ENCODE peak calls at places on chromosomes 11 and 22, in five cellular contexts. One of them, this sample, is unnamed.
A peak's percentile ranks its signal among the peaks of the same experiment; 100 is the strongest.

GRCh38 chr11:61589961-61590360 is 9.1 kb upstream of the SYT7 start:
- DNase-seq in osteoblast: no peak
- DNase-seq in mammary epithelial cell: peak; percentile 67
- DNase-seq in GM06990: no peak
- DNase-seq in AG04449: no peak
- DNase-seq in this sample: no peak

GRCh38 chr22:44159230-44159629 is 21.5 kb upstream of the PARVG start:
- DNase-seq in GM06990: no peak
- DNase-seq in osteoblast: no peak
- DNase-seq in mammary epithelial cell: no peak
- DNase-seq in AG04449: no peak
- DNase-seq in this sample: no peak

GRCh38 chr11:130308059-130308458 is 6.7 kb downstream of the ZBTB44 start:
- DNase-seq in GM06990: no peak
- DNase-seq in mammary epithelial cell: no peak
- DNase-seq in AG04449: no peak
- DNase-seq in osteoblast: no peak
- DNase-seq in this sample: no peak

GRCh38 chr11:128409476-128409875 is 177.9 kb downstream of the ETS1 start:
- DNase-seq in mammary epithelial cell: peak; percentile 87
- DNase-seq in AG04449: peak; percentile 45
- DNase-seq in osteoblast: no peak
- DNase-seq in GM06990: no peak
- DNase-seq in this sample: no peak

GRCh38 chr22:33000342-33001280 is 57.6 kb downstream of the SYN3 start:
- DNase-seq in osteoblast: peak; percentile 87
- DNase-seq in GM06990: peak; percentile 23
- DNase-seq in AG04449: no peak
- DNase-seq in mammary epithelial cell: peak; percentile 44
- DNase-seq in this sample: peak; percentile 51

GRCh38 chr22:27474711-27475547 is 326.6 kb downstream of the MN1 start:
- DNase-seq in GM06990: no peak
- DNase-seq in AG04449: peak; percentile 71
- DNase-seq in osteoblast: peak; percentile 82
- DNase-seq in mammary epithelial cell: peak; percentile 100
- DNase-seq in this sample: no peak

GRCh38 chr11:22341582-22341919 is 3.4 kb downstream of the SLC17A6 start:
- DNase-seq in osteoblast: no peak
- DNase-seq in mammary epithelial cell: no peak
- DNase-seq in GM06990: no peak
- DNase-seq in AG04449: no peak
- DNase-seq in this sample: no peak

GRCh38 chr11:1271406-1271805 is 38.0 kb downstream of the TOLLIP start:
- DNase-seq in osteoblast: no peak
- DNase-seq in AG04449: no peak
- DNase-seq in mammary epithelial cell: no peak
- DNase-seq in GM06990: no peak
- DNase-seq in this sample: no peak

GRCh38 chr11:112630496-112630895 is 330.7 kb upstream of the NCAM1 start:
- DNase-seq in AG04449: no peak
- DNase-seq in osteoblast: no peak
- DNase-seq in GM06990: no peak
- DNase-seq in mammary epithelial cell: no peak
- DNase-seq in this sample: no peak

GRCh38 chr11:74988541-74989268 is at the start of gene NEU3:
- DNase-seq in GM06990: peak; percentile 88
- DNase-seq in osteoblast: peak; percentile 92
- DNase-seq in AG04449: no peak
- DNase-seq in mammary epithelial cell: peak; percentile 85
- DNase-seq in this sample: peak; percentile 84

GRCh38 chr11:46237248-46238077 is 40.0 kb upstream of the CREB3L1 start:
- DNase-seq in osteoblast: peak; percentile 96
- DNase-seq in AG04449: no peak
- DNase-seq in mammary epithelial cell: peak; percentile 79
- DNase-seq in GM06990: peak; percentile 53
- DNase-seq in this sample: no peak

GRCh38 chr11:83648610-83649467 is 362.7 kb upstream of the CCDC90B start:
- DNase-seq in AG04449: no peak
- DNase-seq in mammary epithelial cell: no peak
- DNase-seq in GM06990: no peak
- DNase-seq in osteoblast: no peak
- DNase-seq in this sample: no peak

GRCh38 chr11:83521647-83522596 is 235.8 kb upstream of the CCDC90B start:
- DNase-seq in osteoblast: peak; percentile 30
- DNase-seq in mammary epithelial cell: no peak
- DNase-seq in GM06990: no peak
- DNase-seq in AG04449: no peak
- DNase-seq in this sample: no peak

GRCh38 chr11:1568451-1568911 is 3.6 kb downstream of the DUSP8 start:
- DNase-seq in osteoblast: peak; percentile 67
- DNase-seq in AG04449: no peak
- DNase-seq in GM06990: no peak
- DNase-seq in mammary epithelial cell: no peak
- DNase-seq in this sample: peak; percentile 22

GRCh38 chr11:119982517-119983239 is 155.2 kb downstream of the TRIM29 start:
- DNase-seq in AG04449: no peak
- DNase-seq in osteoblast: peak; percentile 65
- DNase-seq in GM06990: no peak
- DNase-seq in mammary epithelial cell: no peak
- DNase-seq in this sample: no peak

GRCh38 chr22:24542641-24543040 is 12.3 kb downstream of the GUCD1 start:
- DNase-seq in GM06990: no peak
- DNase-seq in osteoblast: no peak
- DNase-seq in mammary epithelial cell: no peak
- DNase-seq in AG04449: no peak
- DNase-seq in this sample: no peak

GRCh38 chr11:32137263-32137662 is 46.4 kb downstream of the RCN1 start:
- DNase-seq in GM06990: no peak
- DNase-seq in AG04449: peak; percentile 93
- DNase-seq in osteoblast: peak; percentile 93
- DNase-seq in mammary epithelial cell: peak; percentile 93
- DNase-seq in this sample: no peak

GRCh38 chr11:86800076-86800955 is at the start of gene PRSS23:
- DNase-seq in mammary epithelial cell: peak; percentile 57
- DNase-seq in osteoblast: peak; percentile 95
- DNase-seq in GM06990: no peak
- DNase-seq in AG04449: no peak
- DNase-seq in this sample: no peak

GRCh38 chr11:111514216-111515031 is at the start of gene HOATZ:
- DNase-seq in GM06990: no peak
- DNase-seq in mammary epithelial cell: no peak
- DNase-seq in AG04449: no peak
- DNase-seq in osteoblast: peak; percentile 91
- DNase-seq in this sample: no peak

DNA sequence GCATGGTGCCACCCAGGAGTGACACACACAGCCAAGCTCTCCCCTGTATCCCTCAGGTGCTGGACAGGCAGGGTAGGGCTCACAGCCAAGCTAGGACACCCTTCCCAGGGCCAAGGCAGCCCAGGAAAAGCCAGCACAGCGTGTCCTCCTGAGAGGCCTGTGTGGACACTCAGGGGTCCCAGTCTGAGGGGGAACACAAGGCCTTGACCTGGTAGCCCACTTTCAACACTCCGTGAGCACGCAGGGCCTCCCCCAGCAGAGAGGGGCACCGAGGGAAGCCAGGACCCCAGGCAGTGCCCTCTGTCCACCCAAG is 24.9 kb downstream of the OSBPL5 start:
- DNase-seq in AG04449: no peak
- DNase-seq in GM06990: no peak
- DNase-seq in mammary epithelial cell: no peak
- DNase-seq in osteoblast: no peak
- DNase-seq in this sample: no peak
- TF ChIP-seq CTCF in AG04449: no peak
- TF ChIP-seq CTCF in GM06990: no peak
- TF ChIP-seq CTCF in mammary epithelial cell: no peak
- TF ChIP-seq CTCF in osteoblast: no peak
- TF ChIP-seq CTCF in this sample: no peak

DNA sequence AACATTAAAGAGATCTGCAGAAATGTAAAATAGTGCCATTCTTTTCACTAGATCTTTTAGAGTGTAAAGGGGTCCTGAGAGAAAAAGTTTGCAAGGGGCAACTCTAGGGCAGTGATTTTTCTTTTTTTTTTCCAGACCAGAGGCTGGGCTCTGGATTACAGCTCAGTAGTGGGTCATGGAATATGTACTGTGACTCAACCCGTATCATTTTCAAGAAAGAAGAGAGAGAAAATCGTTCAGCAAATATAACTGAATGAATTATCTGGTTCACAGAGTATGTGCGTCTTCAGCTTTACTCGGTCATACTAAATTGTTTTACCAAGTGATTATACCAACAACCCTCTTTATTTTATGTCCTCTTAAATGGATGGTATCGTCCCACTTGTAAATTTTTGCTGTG is 3.8 kb downstream of the CEP57 start:
- DNase-seq in AG04449: no peak
- DNase-seq in GM06990: no peak
- DNase-seq in mammary epithelial cell: no peak
- DNase-seq in osteoblast: no peak
- DNase-seq in this sample: no peak
- H3K4me3 ChIP-seq in AG04449: no peak overlapping the region
- H3K4me3 ChIP-seq in GM06990: no peak overlapping the region
- H3K4me3 ChIP-seq in mammary epithelial cell: no peak overlapping the region
- H3K4me3 ChIP-seq in osteoblast: no peak overlapping the region
- H3K4me3 ChIP-seq in this sample: no peak overlapping the region

GRCh38 chr22:29723766-29724165 is 4.0 kb downstream of the CABP7 start:
- DNase-seq in AG04449: no peak
- DNase-seq in mammary epithelial cell: no peak
- DNase-seq in GM06990: no peak
- DNase-seq in osteoblast: no peak
- DNase-seq in this sample: no peak
- TF ChIP-seq CTCF in AG04449: no peak
- TF ChIP-seq CTCF in mammary epithelial cell: no peak
- TF ChIP-seq CTCF in GM06990: no peak
- TF ChIP-seq CTCF in osteoblast: no peak
- TF ChIP-seq CTCF in this sample: no peak

GRCh38 chr22:43113516-43114251 is 3.1 kb downstream of the BIK start:
- DNase-seq in mammary epithelial cell: no peak
- DNase-seq in osteoblast: no peak
- DNase-seq in GM06990: no peak
- DNase-seq in AG04449: no peak
- DNase-seq in this sample: no peak

GRCh38 chr22:43114958-43115357 is 4.4 kb downstream of the BIK start:
- DNase-seq in GM06990: no peak
- DNase-seq in AG04449: no peak
- DNase-seq in mammary epithelial cell: no peak
- DNase-seq in osteoblast: no peak
- DNase-seq in this sample: no peak

GRCh38 chr22:43118024-43118849 is 7.7 kb downstream of the BIK start:
- DNase-seq in AG04449: no peak
- DNase-seq in GM06990: no peak
- DNase-seq in mammary epithelial cell: no peak
- DNase-seq in osteoblast: no peak
- DNase-seq in this sample: no peak

GRCh38 chr22:43116932-43117331 is 6.4 kb downstream of the BIK start:
- DNase-seq in AG04449: no peak
- DNase-seq in GM06990: no peak
- DNase-seq in osteoblast: no peak
- DNase-seq in mammary epithelial cell: no peak
- DNase-seq in this sample: no peak

GRCh38 chr22:43118953-43119458 is 8.5 kb downstream of the BIK start:
- DNase-seq in AG04449: no peak
- DNase-seq in mammary epithelial cell: no peak
- DNase-seq in osteoblast: no peak
- DNase-seq in GM06990: peak; percentile 74
- DNase-seq in this sample: no peak
- H3K4me3 ChIP-seq in AG04449: no peak overlapping the region
- H3K4me3 ChIP-seq in mammary epithelial cell: no peak overlapping the region
- H3K4me3 ChIP-seq in osteoblast: no peak overlapping the region
- H3K4me3 ChIP-seq in GM06990: no peak overlapping the region
- H3K4me3 ChIP-seq in this sample: no peak overlapping the region

GRCh38 chr22:48719978-48720661 is 1107.6 kb downstream of the BRD1 start:
- DNase-seq in GM06990: no peak
- DNase-seq in osteoblast: peak; percentile 37
- DNase-seq in mammary epithelial cell: no peak
- DNase-seq in AG04449: no peak
- DNase-seq in this sample: no peak
- TF ChIP-seq CTCF in GM06990: peak; percentile 5
- TF ChIP-seq CTCF in osteoblast: no peak
- TF ChIP-seq CTCF in mammary epithelial cell: no peak
- TF ChIP-seq CTCF in AG04449: no peak
- TF ChIP-seq CTCF in this sample: no peak